ENCODE peak calls at places on chromosomes 13 and 19, in ten cellular contexts. P, X, K, I, O, C, E, U, Y and T are unnamed samples.
A peak's percentile ranks its signal among the peaks of the same experiment; 100 is the strongest.

GRCh38 chr13:98729526-98730057 is 22.9 kb downstream of the SLC15A1 start:
- DNase-seq in Y (no peak), I (no peak), C (no peak), X (no peak), P (no peak), U (no peak), E (no peak), O (no peak), K (no peak), T (no peak)

GRCh38 chr13:30880151-30880551 is 25.9 kb upstream of the MEDAG start:
- DNase-seq in E (no peak), P (no peak), Y (peak; percentile 29), I (no peak), C (no peak), U (no peak), O (no peak), X (no peak), K (no peak), T (no peak)

GRCh38 chr13:26895808-26896466 is 135.4 kb upstream of the GPR12 start:
- DNase-seq in P (no peak), C (no peak), K (no peak), Y (no peak), X (no peak), E (no peak), I (no peak), U (no peak), O (no peak), T (no peak)

GRCh38 chr13:59674616-59675015 is 489.1 kb downstream of the DIAPH3 start:
- DNase-seq in P (no peak), K (no peak), C (no peak), O (no peak), U (no peak), I (no peak), E (no peak), X (no peak), Y (no peak), T (peak; percentile 4)

GRCh38 chr19:50203281-50204080 is at the start of gene MYH14:
- DNase-seq in O (peak; percentile 93), U (peak; percentile 96), I (peak; percentile 91), Y (no peak), K (no peak), C (no peak), X (peak; percentile 96), P (peak; percentile 99), E (no peak), T (no peak)

GRCh38 chr13:81757348-81757950 is 1416.5 kb upstream of the SPRY2 start:
- DNase-seq in E (no peak), P (no peak), X (no peak), I (no peak), U (no peak), K (no peak), C (no peak), O (no peak), Y (no peak), T (no peak)

GRCh38 chr19:12364391-12365093 is 941 bp downstream of the ZNF442 start:
- DNase-seq in K (no peak), E (no peak), C (peak; percentile 31), X (peak; percentile 60), Y (no peak), P (peak; percentile 34), I (peak; percentile 29), U (peak; percentile 15), O (peak; percentile 15), T (peak; percentile 48)

GRCh38 chr13:106619688-106620555 is 52.0 kb upstream of the ARGLU1 start:
- DNase-seq in O (peak; percentile 26), Y (peak; percentile 47), I (peak; percentile 46), P (peak; percentile 46), U (peak; percentile 24), C (peak; percentile 57), K (peak; percentile 57), X (no peak), E (no peak), T (peak; percentile 54)

GRCh38 chr13:33799950-33800592 is 17.9 kb upstream of the RFC3 start:
- DNase-seq in C (peak; percentile 31), K (peak; percentile 43), P (peak; percentile 18), X (no peak), Y (peak; percentile 47), U (no peak), I (no peak), E (no peak), O (no peak), T (peak; percentile 51)

GRCh38 chr13:30105381-30105780 is 202.0 kb downstream of the KATNAL1 start:
- DNase-seq in X (no peak), E (no peak), O (no peak), U (peak; percentile 50), K (no peak), P (no peak), Y (no peak), C (no peak), I (no peak), T (no peak)

GRCh38 chr19:42276821-42277220 is 7.8 kb downstream of the CIC start:
- DNase-seq in Y (no peak), O (no peak), P (no peak), K (peak; percentile 68), I (no peak), C (peak; percentile 65), E (no peak), U (no peak), X (no peak), T (peak; percentile 71)

GRCh38 chr13:77338961-77339401 is 12.1 kb upstream of the MYCBP2 start:
- DNase-seq in C (no peak), K (peak; percentile 22), E (no peak), X (no peak), O (no peak), I (no peak), Y (no peak), U (no peak), P (no peak), T (no peak)

GRCh38 chr19:1251503-1252220 is 3.3 kb downstream of the MIDN start:
- DNase-seq in I (no peak), P (no peak), U (no peak), O (peak; percentile 52), E (peak; percentile 83), Y (no peak), K (peak; percentile 31), C (no peak), X (no peak), T (no peak)

GRCh38 chr19:17553256-17553655 is 2.2 kb upstream of the COLGALT1 start:
- DNase-seq in I (peak; percentile 59), O (peak; percentile 46), P (peak; percentile 79), E (no peak), Y (peak; percentile 90), K (peak; percentile 26), X (no peak), U (no peak), C (peak; percentile 84), T (peak; percentile 91)

GRCh38 chr13:61423879-61424278 is 8.2 kb upstream of the PCDH20 start:
- DNase-seq in O (no peak), C (no peak), X (no peak), U (no peak), K (peak; percentile 1), Y (no peak), I (no peak), E (no peak), P (no peak), T (no peak)

GRCh38 chr19:21462540-21462939 is 42.9 kb upstream of the ZNF429 start:
- DNase-seq in U (no peak), Y (no peak), X (no peak), O (no peak), P (no peak), C (no peak), I (no peak), K (no peak), E (no peak), T (no peak)

GRCh38 chr19:51703655-51704515 is 10.8 kb downstream of the SPACA6 start:
- DNase-seq in X (peak; percentile 96), E (peak; percentile 93), I (peak; percentile 98), P (peak; percentile 54), U (peak; percentile 97), O (peak; percentile 98), K (peak; percentile 77), C (peak; percentile 90), Y (peak; percentile 83), T (no peak)

GRCh38 chr13:59607780-59608233 is 555.9 kb downstream of the DIAPH3 start:
- DNase-seq in Y (no peak), X (no peak), C (no peak), P (no peak), E (no peak), I (no peak), K (no peak), U (no peak), O (no peak), T (no peak)

GRCh38 chr19:17511724-17512573 is 500 bp downstream of the PGLS start:
- DNase-seq in X (peak; percentile 88), C (peak; percentile 78), K (peak; percentile 49), O (peak; percentile 90), P (peak; percentile 68), Y (peak; percentile 85), E (peak; percentile 93), U (peak; percentile 87), I (peak; percentile 85), T (peak; percentile 57)

GRCh38 chr13:83796364-83796763 is 85.9 kb downstream of the SLITRK1 start:
- DNase-seq in O (no peak), E (no peak), Y (no peak), K (no peak), U (no peak), X (no peak), C (no peak), I (no peak), P (no peak), T (no peak)

GRCh38 chr19:1267441-1268391 is 1.4 kb upstream of the CIRBP start:
- DNase-seq in X (no peak), U (no peak), K (no peak), Y (no peak), C (no peak), I (no peak), O (no peak), P (no peak), E (peak; percentile 41), T (no peak)

GRCh38 chr19:12994701-12995595 is at the start of gene NFIX:
- DNase-seq in I (peak; percentile 71), Y (no peak), O (peak; percentile 70), C (peak; percentile 61), E (peak; percentile 69), K (no peak), X (peak; percentile 74), U (no peak), P (no peak), T (peak; percentile 60)

GRCh38 chr19:35816846-35817245 is 4.2 kb upstream of the PRODH2 start:
- DNase-seq in E (no peak), P (no peak), I (no peak), O (no peak), K (no peak), Y (no peak), C (no peak), U (no peak), X (no peak), T (no peak)

GRCh38 chr19:41411682-41412265 is 14.2 kb downstream of the BCKDHA start:
- DNase-seq in Y (no peak), P (no peak), U (no peak), C (no peak), O (no peak), X (no peak), E (no peak), K (peak; percentile 43), I (no peak), T (peak; percentile 13)

GRCh38 chr13:46803586-46803985 is 6.6 kb upstream of the ESD start:
- DNase-seq in P (no peak), O (no peak), U (no peak), X (no peak), C (peak; percentile 63), K (no peak), Y (no peak), E (no peak), I (no peak), T (peak; percentile 61)

GRCh38 chr13:113410472-113411201 is 42.7 kb downstream of the ADPRHL1 start:
- DNase-seq in Y (peak; percentile 71), P (peak; percentile 69), K (peak; percentile 2), I (peak; percentile 35), E (no peak), X (no peak), O (peak; percentile 25), U (no peak), C (peak; percentile 85), T (peak; percentile 96)

GRCh38 chr13:79992111-79992510 is 348.8 kb downstream of the SPRY2 start:
- DNase-seq in Y (no peak), E (no peak), X (no peak), O (no peak), P (no peak), I (no peak), C (no peak), U (no peak), K (no peak), T (no peak)

GRCh38 chr13:111384441-111385181 is 64.2 kb downstream of the TEX29 start:
- DNase-seq in K (no peak), O (no peak), C (no peak), I (no peak), E (no peak), P (no peak), U (no peak), Y (no peak), X (no peak), T (no peak)